ENCODE peak calls at places on chromosomes 13 and 19, in ten cellular contexts. J, C, T, P, K, X, I, U, E and Z are unnamed samples.

GRCh38 chr13:113220877-113221276 is 11.5 kb downstream of the CUL4A start:
- DNase-seq in J (no peak), C (no peak), T (no peak), P (no peak), K (no peak), X (peak), I (peak), U (no peak), E (no peak), Z (peak)

GRCh38 chr13:49436890-49437289 is 7.0 kb downstream of the CAB39L start:
- DNase-seq in J (no peak), C (no peak), T (no peak), P (peak), K (no peak), X (peak), I (peak), U (no peak), E (no peak), Z (no peak)

GRCh38 chr13:32503727-32504126 is 34.9 kb downstream of the N4BP2L2 start:
- DNase-seq in J (no peak), C (no peak), T (no peak), P (no peak), K (no peak), X (no peak), I (no peak), U (no peak), E (no peak), Z (no peak)

GRCh38 chr19:55585658-55586339 is 5.2 kb upstream of the ZNF579 start:
- DNase-seq in J (peak), C (no peak), T (no peak), P (peak), K (no peak), X (peak), I (peak), U (no peak), E (peak), Z (peak)

GRCh38 chr13:29594310-29594709 is 1.2 kb downstream of the SLC7A1 start:
- DNase-seq in J (no peak), C (peak), T (no peak), P (peak), K (no peak), X (peak), I (peak), U (peak), E (peak), Z (peak)

GRCh38 chr13:113564331-113565023 is 20.1 kb upstream of the TFDP1 start:
- DNase-seq in J (no peak), C (no peak), T (no peak), P (no peak), K (no peak), X (no peak), I (no peak), U (no peak), E (no peak), Z (no peak)

GRCh38 chr19:55958356-55958755 is 10.7 kb downstream of the NLRP8 start:
- DNase-seq in J (no peak), C (no peak), T (no peak), P (no peak), K (no peak), X (no peak), I (no peak), U (no peak), E (peak), Z (no peak)

GRCh38 chr13:48043789-48044503 is 6.4 kb downstream of the NUDT15 start:
- DNase-seq in J (no peak), C (no peak), T (no peak), P (no peak), K (no peak), X (peak), I (peak), U (no peak), E (no peak), Z (no peak)

GRCh38 chr19:48113190-48113917 is 2.7 kb upstream of the PLA2G4C start:
- DNase-seq in J (no peak), C (no peak), T (no peak), P (no peak), K (no peak), X (peak), I (no peak), U (no peak), E (no peak), Z (no peak)

GRCh38 chr13:23472189-23472588 is 38.7 kb upstream of the SACS start:
- DNase-seq in J (no peak), C (no peak), T (no peak), P (no peak), K (no peak), X (peak), I (no peak), U (no peak), E (no peak), Z (no peak)

GRCh38 chr13:50161052-50161451 is 145.8 kb downstream of the KCNRG start:
- DNase-seq in J (no peak), C (no peak), T (no peak), P (no peak), K (no peak), X (peak), I (peak), U (no peak), E (no peak), Z (no peak)

GRCh38 chr19:888615-889385 is 4.2 kb downstream of the MED16 start:
- DNase-seq in J (no peak), C (no peak), T (no peak), P (no peak), K (no peak), X (no peak), I (no peak), U (no peak), E (no peak), Z (no peak)

GRCh38 chr13:71830736-71831135 is 36.3 kb downstream of the DACH1 start:
- DNase-seq in J (no peak), C (no peak), T (no peak), P (no peak), K (no peak), X (no peak), I (no peak), U (no peak), E (no peak), Z (no peak)

GRCh38 chr19:55491546-55492360 is 3.5 kb downstream of the SSC5D start:
- DNase-seq in J (no peak), C (no peak), T (no peak), P (no peak), K (no peak), X (no peak), I (peak), U (no peak), E (no peak), Z (no peak)

GRCh38 chr19:4369888-4370260 is 26.5 kb downstream of the MPND start:
- DNase-seq in J (no peak), C (no peak), T (peak), P (no peak), K (peak), X (peak), I (peak), U (no peak), E (no peak), Z (no peak)

GRCh38 chr19:2343289-2343982 is 15.0 kb downstream of the SPPL2B start:
- DNase-seq in J (no peak), C (no peak), T (no peak), P (no peak), K (no peak), X (no peak), I (no peak), U (no peak), E (no peak), Z (no peak)

GRCh38 chr13:43946281-43946680 is 66.6 kb downstream of the LACC1 start:
- DNase-seq in J (no peak), C (no peak), T (no peak), P (no peak), K (no peak), X (no peak), I (no peak), U (no peak), E (no peak), Z (no peak)

GRCh38 chr13:41418027-41418426 is 39.3 kb upstream of the RGCC start:
- DNase-seq in J (no peak), C (no peak), T (no peak), P (no peak), K (no peak), X (peak), I (peak), U (no peak), E (no peak), Z (no peak)

GRCh38 chr19:15986694-15987093 is 37.9 kb downstream of the OR10H4 start:
- DNase-seq in J (no peak), C (no peak), T (no peak), P (no peak), K (no peak), X (no peak), I (no peak), U (no peak), E (no peak), Z (no peak)

GRCh38 chr19:50203281-50204080 is at the start of gene MYH14:
- DNase-seq in J (peak), C (peak), T (no peak), P (peak), K (no peak), X (no peak), I (peak), U (no peak), E (no peak), Z (peak)

GRCh38 chr13:34164585-34164984 is 346.6 kb downstream of the RFC3 start:
- DNase-seq in J (no peak), C (no peak), T (no peak), P (no peak), K (no peak), X (no peak), I (no peak), U (no peak), E (no peak), Z (no peak)

GRCh38 chr19:16066611-16067104 is 9.6 kb upstream of the TPM4 start:
- DNase-seq in J (no peak), C (no peak), T (no peak), P (no peak), K (no peak), X (peak), I (peak), U (no peak), E (peak), Z (peak)

GRCh38 chr19:29410974-29411615 is 114.7 kb upstream of the VSTM2B start:
- DNase-seq in J (peak), C (no peak), T (no peak), P (no peak), K (no peak), X (no peak), I (no peak), U (no peak), E (no peak), Z (no peak)

GRCh38 chr13:104823071-104823470 is 1712.4 kb downstream of the EFNB2 start:
- DNase-seq in J (no peak), C (no peak), T (no peak), P (no peak), K (no peak), X (no peak), I (no peak), U (no peak), E (no peak), Z (no peak)

GRCh38 chr19:33301011-33301899 is 1.1 kb downstream of the CEBPA start:
- DNase-seq in J (no peak), C (no peak), T (no peak), P (peak), K (no peak), X (no peak), I (no peak), U (no peak), E (no peak), Z (peak)

GRCh38 chr13:74134777-74135305 is 637 bp upstream of the KLF12 start:
- DNase-seq in J (no peak), C (peak), T (peak), P (peak), K (peak), X (no peak), I (no peak), U (no peak), E (peak), Z (peak)

GRCh38 chr13:20721454-20722357 is 18.2 kb downstream of the IL17D start:
- DNase-seq in J (no peak), C (no peak), T (no peak), P (peak), K (peak), X (peak), I (peak), U (no peak), E (no peak), Z (peak)